ENCODE peak calls at places on chromosomes 4 and X, in nine cellular contexts. M is PC-3, U is heart left ventricle, V is cardiac fibroblast, R is AG04450, H is fibroblast of the aortic adventitia, B is GM20000, W is GM13977, I is uterus. E is an unnamed sample.
A peak's percentile ranks its signal among the peaks of the same experiment; 100 is the strongest.

GRCh38 chr4:169080970-169081369 is 70.9 kb upstream of the CBR4 start:
- DNase-seq in M (peak; percentile 25), U (peak; percentile 50), V (peak; percentile 93), R (no peak), H (peak; percentile 91), B (no peak), W (no peak), I (peak; percentile 38), E (peak; percentile 56)

GRCh38 chr4:165612936-165613335 is 234.1 kb downstream of the CPE start:
- DNase-seq in M (no peak), U (no peak), V (peak; percentile 13), R (no peak), H (no peak), B (peak; percentile 6), W (no peak), I (no peak), E (no peak)

GRCh38 chrX:109350621-109351020 is 131.3 kb downstream of the GUCY2F start:
- DNase-seq in M (no peak), U (no peak), V (no peak), R (no peak), H (no peak), B (no peak), W (no peak), I (no peak), E (no peak)

GRCh38 chr4:4606321-4606720 is 64.5 kb upstream of the STX18 start:
- DNase-seq in M (no peak), U (no peak), V (no peak), R (no peak), H (no peak), B (no peak), W (no peak), I (no peak), E (no peak)

GRCh38 chrX:54320067-54320466 is 37.8 kb downstream of the WNK3 start:
- DNase-seq in M (no peak), U (no peak), V (no peak), R (no peak), H (no peak), B (no peak), W (no peak), I (no peak), E (no peak)

GRCh38 chrX:108731144-108731543 is 5.2 kb downstream of the IRS4 start:
- DNase-seq in M (no peak), U (no peak), V (no peak), R (no peak), H (no peak), B (no peak), W (no peak), I (no peak), E (no peak)

GRCh38 chr4:96912731-96913130 is 1072.8 kb downstream of the PDHA2 start:
- DNase-seq in M (no peak), U (no peak), V (no peak), R (no peak), H (no peak), B (no peak), W (no peak), I (no peak), E (no peak)

GRCh38 chr4:48315728-48316630 is 25.4 kb upstream of the SLAIN2 start:
- DNase-seq in M (peak; percentile 63), U (no peak), V (peak; percentile 83), R (peak; percentile 39), H (peak; percentile 84), B (peak; percentile 60), W (peak; percentile 65), I (no peak), E (no peak)

DNA sequence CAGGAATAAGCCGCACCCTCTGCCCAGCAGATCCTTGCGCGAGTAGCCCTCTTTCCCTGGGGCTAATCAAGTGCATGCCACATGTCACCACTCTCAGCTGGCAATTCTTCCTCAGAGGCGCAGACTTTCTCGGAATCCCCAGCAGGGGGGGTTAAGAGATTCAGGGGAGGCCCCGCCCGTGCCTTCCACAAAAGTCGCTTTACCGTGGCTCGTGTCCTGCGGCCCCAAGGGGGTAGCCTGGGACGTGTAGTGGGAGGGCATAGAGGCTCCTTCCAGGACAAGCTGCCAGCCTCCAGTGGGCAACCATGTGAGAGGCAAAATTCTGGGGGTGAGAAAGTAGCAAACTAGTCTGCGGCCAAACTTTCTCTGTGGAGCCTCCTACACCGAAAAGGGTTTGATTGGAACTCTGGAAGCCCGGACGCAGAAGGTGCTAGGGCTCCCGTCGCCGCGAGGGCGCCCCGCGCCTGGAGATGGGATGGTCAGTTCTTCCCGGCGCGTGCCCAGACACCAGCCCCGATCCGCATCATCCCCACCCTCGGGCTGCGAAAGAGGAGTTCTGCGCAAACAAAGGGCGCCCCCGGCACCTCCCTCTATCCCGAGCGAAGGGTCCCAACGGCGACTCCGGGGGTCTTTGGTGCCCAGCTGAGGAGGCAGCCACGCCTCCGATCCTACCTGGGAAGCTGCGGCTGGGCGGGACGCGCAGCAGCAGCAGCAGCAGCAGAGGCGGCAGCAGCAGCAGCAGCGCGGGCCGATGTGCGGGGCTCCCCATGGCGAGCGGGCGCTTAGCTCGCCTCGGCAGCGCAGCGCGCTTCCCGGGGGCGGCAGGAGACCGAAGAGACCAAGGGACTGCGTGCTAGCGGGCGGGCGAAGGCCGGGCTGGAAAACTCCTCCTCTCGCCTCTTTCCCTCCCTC is at the start of gene SRPX:
- DNase-seq in M (peak; percentile 69), U (peak; percentile 38), V (peak; percentile 74), R (no peak), H (peak; percentile 60), B (peak; percentile 23), W (peak; percentile 24), I (peak; percentile 15), E (peak; percentile 26)
- TF ChIP-seq CTCF in M (peak; percentile 56), U (peak; percentile 11), V (peak; percentile 38), R (peak; percentile 47), H (peak; percentile 41), B (peak; percentile 10), W (peak; percentile 18), I (no peak), E (no peak)

DNA sequence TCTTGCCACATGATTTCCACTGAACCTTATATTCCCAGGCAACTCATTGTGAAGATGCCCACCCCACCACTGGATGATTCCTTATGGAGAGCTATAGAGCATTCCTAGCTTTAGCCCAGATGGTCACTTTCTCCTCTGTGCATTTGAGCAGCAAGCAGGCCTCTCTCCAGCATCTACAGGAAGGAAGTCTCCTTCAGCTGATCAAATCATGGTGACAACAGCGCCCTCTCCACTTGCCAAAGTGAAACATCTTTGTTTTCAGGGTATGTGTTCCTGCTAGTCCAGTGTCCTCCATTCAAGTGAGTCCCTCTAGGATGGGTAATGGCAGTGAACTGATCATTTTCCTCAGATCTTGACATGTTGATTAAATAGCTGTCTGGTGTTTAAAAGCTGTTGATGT is 10.9 kb upstream of the SYTL5 start:
- DNase-seq in M (no peak), U (no peak), V (no peak), R (no peak), H (no peak), B (no peak), W (no peak), I (no peak), E (no peak)
- TF ChIP-seq CTCF in M (peak; percentile 25), U (no peak), V (no peak), R (no peak), H (no peak), B (no peak), W (no peak), I (no peak), E (no peak)

GRCh38 chr4:6589444-6589843 is 14.5 kb downstream of the MAN2B2 start:
- DNase-seq in M (no peak), U (peak; percentile 8), V (no peak), R (no peak), H (no peak), B (no peak), W (no peak), I (no peak), E (no peak)

GRCh38 chr4:6592804-6593563 is 18.0 kb downstream of the MAN2B2 start:
- DNase-seq in M (no peak), U (no peak), V (no peak), R (no peak), H (no peak), B (no peak), W (no peak), I (no peak), E (no peak)

GRCh38 chr4:6594341-6594740 is 19.4 kb downstream of the MAN2B2 start:
- DNase-seq in M (no peak), U (no peak), V (no peak), R (no peak), H (no peak), B (no peak), W (no peak), I (no peak), E (no peak)

GRCh38 chr4:6591305-6591704 is 16.3 kb downstream of the MAN2B2 start:
- DNase-seq in M (no peak), U (no peak), V (no peak), R (no peak), H (no peak), B (peak; percentile 57), W (peak; percentile 54), I (no peak), E (no peak)

DNA sequence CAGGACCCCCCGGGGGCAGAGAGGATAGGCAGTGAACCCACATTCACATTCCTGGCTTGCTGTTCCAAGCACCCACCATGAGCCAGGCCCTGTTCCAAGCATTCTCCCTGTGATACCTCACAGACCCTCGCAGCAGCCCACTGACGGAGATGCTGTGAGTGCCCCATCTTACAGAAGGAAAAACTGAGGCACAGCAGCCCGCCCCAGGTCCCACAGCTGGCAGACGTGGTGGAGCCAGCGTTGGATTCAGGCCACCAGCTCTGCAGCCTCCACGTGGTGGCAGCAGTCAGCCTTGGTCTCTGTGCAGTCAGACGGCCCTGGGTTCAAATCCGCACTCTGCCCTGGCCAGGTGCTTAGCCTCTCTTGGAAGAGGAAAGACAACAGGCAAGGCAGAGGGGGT is 16.8 kb downstream of the MAN2B2 start:
- DNase-seq in M (no peak), U (no peak), V (no peak), R (no peak), H (no peak), B (no peak), W (no peak), I (no peak), E (no peak)
- TF ChIP-seq CTCF in M (peak; percentile 28), U (no peak), V (no peak), R (no peak), H (no peak), B (no peak), W (no peak), I (no peak), E (no peak)

DNA sequence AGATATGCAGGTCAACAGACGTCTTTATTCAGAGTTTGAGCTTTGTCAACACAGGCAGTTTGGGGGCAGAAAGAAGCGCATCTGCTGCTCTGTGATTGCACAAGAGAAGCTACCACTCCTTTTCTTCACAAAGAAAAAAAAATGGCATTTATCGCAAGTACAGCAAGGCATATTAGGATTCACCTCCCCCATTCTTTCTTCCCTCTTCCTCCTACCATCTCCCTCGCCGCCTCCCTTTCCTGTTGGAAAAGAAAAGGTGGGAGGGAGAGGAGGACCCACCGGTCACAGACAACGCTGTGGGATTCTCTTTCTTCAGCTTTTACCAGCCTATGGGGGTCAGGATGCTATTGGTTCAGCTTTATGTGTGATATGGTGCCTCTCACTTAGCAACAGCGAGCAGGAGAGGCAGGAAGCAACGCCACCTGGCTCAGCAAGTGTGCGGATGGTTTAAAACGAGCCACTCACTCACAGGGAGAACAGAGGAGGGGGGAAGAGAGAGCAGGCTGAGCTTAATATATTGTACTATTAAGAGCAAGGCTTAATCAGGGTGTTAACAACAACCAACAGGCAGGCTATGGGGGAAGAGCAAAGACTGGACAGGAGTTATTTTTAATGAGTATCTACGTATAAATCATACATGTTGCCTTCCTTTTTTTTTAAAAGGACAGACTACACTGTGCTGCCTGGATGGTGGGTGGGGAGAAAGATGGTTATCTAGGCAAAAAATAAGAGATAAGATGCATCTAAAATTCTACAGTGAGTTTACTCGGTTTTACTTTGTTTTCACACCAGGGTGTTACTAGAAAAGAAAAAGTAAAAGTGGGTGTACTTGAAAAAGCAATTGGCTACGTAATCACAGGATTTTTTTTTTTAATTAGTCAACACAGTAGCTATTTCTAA is 104.7 kb downstream of the MAML3 start:
- DNase-seq in M (peak; percentile 62), U (peak; percentile 54), V (peak; percentile 62), R (no peak), H (peak; percentile 33), B (peak; percentile 25), W (peak; percentile 21), I (peak; percentile 71), E (peak; percentile 77)
- TF ChIP-seq CTCF in M (no peak), U (no peak), V (no peak), R (no peak), H (no peak), B (no peak), W (no peak), I (peak; percentile 45), E (no peak)

E was measured in testis.